ENCODE peak calls at places on chromosomes 16 and 17, in five cellular contexts. P is K562, F is GM12878, W is HepG2, S is SK-N-SH. R is an unnamed sample.

GRCh38 chr17:41918392-41919164 is at the start of gene ACLY:
- DNase-seq in P (peak), F (no peak), W (peak), S (peak), R (peak)

GRCh38 chr17:36942631-36943125 is 5.4 kb downstream of the LHX1 start:
- DNase-seq in P (no peak), F (no peak), W (no peak), S (peak), R (no peak)

GRCh38 chr17:59760164-59760563 is 52.7 kb downstream of the VMP1 start:
- DNase-seq in P (no peak), F (no peak), W (no peak), S (no peak), R (no peak)

GRCh38 chr17:64785050-64785449 is 122.9 kb upstream of the SMURF2 start:
- DNase-seq in P (no peak), F (no peak), W (no peak), S (peak), R (no peak)

GRCh38 chr16:74563828-74564263 is 43.1 kb downstream of the GLG1 start:
- DNase-seq in P (peak), F (no peak), W (no peak), S (no peak), R (peak)

GRCh38 chr17:51005768-51006167 is 114.9 kb downstream of the SPAG9 start:
- DNase-seq in P (no peak), F (no peak), W (no peak), S (no peak), R (no peak)

GRCh38 chr17:75516619-75517276 is 420 bp downstream of the TSEN54 start:
- DNase-seq in P (peak), F (no peak), W (no peak), S (no peak), R (peak)

GRCh38 chr17:50177983-50178834 is 12.4 kb downstream of the SGCA start:
- DNase-seq in P (peak), F (no peak), W (peak), S (peak), R (peak)

GRCh38 chr16:47817048-47817447 is 338.7 kb downstream of the ABCC12 start:
- DNase-seq in P (no peak), F (no peak), W (no peak), S (no peak), R (no peak)

GRCh38 chr16:87635541-87636049 is 33.3 kb downstream of the JPH3 start:
- DNase-seq in P (peak), F (no peak), W (peak), S (peak), R (peak)

GRCh38 chr16:50185005-50185505 is 31.9 kb downstream of the TENT4B start:
- DNase-seq in P (no peak), F (no peak), W (peak), S (no peak), R (no peak)

GRCh38 chr16:75488322-75488721 is 6.9 kb downstream of the CHST6 start:
- DNase-seq in P (no peak), F (no peak), W (no peak), S (no peak), R (no peak)

GRCh38 chr16:14454391-14454790 is 175.7 kb downstream of the PARN start:
- DNase-seq in P (no peak), F (no peak), W (no peak), S (no peak), R (no peak)

GRCh38 chr17:4229627-4230026 is 34.2 kb downstream of the ANKFY1 start:
- DNase-seq in P (no peak), F (no peak), W (no peak), S (no peak), R (no peak)

GRCh38 chr16:23857256-23857891 is 21.6 kb downstream of the PRKCB start:
- DNase-seq in P (no peak), F (no peak), W (no peak), S (no peak), R (no peak)

GRCh38 chr16:17474037-17474436 is 3.3 kb upstream of the XYLT1 start:
- DNase-seq in P (no peak), F (no peak), W (no peak), S (no peak), R (no peak)

DNA sequence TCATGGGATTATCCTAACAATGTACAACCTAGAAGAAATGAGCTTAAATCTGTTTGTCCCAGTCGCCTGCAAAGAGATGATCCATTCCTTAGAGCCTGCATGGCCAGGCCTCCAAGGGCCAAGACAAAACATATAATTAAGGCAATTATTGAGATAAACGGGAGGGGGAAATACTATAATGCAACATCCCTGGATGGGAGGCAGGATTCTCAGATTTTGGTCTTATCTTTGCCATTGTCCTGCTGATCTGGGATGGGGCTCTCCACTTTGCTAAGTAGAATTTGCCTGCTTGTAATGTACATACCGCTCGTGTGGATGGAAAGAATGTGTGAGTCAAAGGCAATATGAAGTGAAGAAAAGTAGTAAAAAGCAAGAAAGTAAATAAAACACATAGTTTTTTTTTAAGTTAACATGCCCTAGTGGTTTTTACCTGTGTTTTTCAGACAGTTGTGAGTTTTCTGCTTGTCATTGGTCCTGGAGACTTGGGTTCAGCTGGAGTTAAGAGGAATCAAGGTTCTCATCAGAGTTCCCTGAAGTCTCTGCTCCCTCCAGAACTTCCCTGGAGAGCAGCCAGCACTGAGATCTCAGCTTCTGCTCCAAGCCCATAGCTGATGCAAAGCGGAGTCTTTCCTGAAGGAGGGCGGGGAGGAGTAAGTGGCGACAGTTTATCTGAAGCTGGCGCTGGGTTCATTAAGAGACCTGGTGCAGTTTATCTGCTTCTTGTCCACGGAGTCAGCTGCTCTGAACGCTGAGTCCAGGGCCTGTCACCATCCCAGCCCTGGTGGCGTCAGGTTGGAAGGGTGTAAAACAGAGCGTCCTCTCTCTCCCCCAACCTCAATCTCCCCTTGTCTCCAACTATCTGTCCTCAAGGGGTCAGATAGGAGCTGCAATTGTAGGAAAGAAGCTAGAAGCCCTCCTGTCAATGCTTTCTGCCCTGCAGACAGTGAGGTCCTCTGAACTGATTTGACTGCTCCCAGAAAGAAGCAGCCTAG is 30.1 kb downstream of the HOXB1 start:
- DNase-seq in P (peak), F (no peak), W (no peak), S (no peak), R (no peak)
- TF ChIP-seq REST in P (no peak), F (no peak), W (no peak), S (no peak), R (no peak)

DNA sequence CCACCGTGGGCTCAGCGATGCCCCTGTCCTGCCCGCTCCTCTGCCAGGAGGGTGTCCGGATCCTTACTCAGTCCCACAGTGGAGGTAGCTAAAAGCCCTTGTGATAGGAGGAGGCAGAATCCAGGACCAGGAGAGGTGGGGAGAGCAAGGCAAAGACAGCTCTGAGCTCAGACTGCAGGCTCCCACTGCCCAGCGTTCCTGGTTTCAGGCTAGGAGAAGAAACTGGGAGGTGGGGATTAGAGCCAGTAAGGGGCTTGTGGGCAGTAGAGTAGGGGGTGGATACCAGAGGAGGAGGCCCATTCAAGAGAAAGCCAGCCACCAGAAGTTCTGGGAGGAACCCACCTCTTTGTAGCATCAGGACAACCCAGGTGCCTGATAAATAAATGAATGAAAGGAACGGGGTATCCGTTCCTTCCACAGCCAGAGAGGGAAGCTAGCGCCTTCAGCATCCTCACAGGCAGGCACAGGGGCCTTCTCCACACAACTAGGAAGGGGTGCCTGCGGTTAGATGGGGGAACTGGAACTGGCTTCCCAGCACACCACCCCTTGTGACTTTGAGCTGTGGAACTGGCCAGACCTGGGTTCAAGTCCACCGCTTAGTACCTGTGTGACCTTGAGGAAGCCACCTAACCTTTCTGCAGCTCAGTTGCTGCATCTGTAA is 2.3 kb downstream of the IL21R start:
- DNase-seq in P (no peak), F (no peak), W (no peak), S (no peak), R (peak)
- TF ChIP-seq GABPA in P (no peak), F (no peak), W (no peak), S (no peak), R (no peak)

DNA sequence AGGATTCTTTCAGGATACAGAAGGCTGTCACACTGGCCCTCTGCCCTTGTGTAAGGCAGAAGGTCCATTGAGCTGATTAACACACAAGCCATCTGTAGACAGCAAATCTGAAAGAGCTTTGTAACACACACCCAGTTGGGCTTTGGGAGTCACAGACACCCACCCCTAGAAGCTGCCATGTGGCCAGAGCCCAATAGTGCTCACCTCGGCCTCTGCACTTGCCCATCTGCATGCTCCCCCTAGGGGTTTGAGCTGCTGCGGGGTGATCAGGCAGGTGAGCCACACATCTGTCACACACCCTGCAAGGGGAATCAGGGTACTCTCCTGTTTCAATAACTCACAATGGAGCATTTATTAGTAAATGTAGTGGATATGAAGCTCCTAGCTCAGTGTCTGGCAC is 138.3 kb downstream of the CHD9NB start:
- DNase-seq in P (no peak), F (no peak), W (no peak), S (no peak), R (no peak)
- H3K27ac ChIP-seq in P (no peak), F (no peak), W (no peak), S (no peak), R (no peak)

DNA sequence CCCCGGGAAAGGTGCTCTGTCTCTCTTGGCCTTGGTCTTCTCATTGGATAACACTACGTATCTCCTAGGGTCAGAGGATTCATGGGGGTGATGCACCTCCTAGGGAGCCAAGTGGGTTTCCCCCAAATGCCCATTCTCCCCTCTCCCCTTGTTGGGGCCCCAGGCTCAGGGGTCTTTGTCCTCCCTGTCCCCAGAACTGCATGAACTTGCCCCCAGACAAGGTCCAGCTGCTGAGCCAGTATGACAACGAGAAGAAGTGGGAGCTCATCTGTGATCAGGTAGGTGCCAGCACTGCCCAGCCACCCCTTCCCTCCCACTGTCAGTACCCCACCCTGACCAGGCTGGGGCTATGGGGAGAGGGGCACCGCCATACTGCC is 8.7 kb downstream of the FMNL1 start:
- DNase-seq in P (no peak), F (no peak), W (no peak), S (no peak), R (no peak)
- TF ChIP-seq REST in P (no peak), F (no peak), W (no peak), S (no peak), R (no peak)

DNA sequence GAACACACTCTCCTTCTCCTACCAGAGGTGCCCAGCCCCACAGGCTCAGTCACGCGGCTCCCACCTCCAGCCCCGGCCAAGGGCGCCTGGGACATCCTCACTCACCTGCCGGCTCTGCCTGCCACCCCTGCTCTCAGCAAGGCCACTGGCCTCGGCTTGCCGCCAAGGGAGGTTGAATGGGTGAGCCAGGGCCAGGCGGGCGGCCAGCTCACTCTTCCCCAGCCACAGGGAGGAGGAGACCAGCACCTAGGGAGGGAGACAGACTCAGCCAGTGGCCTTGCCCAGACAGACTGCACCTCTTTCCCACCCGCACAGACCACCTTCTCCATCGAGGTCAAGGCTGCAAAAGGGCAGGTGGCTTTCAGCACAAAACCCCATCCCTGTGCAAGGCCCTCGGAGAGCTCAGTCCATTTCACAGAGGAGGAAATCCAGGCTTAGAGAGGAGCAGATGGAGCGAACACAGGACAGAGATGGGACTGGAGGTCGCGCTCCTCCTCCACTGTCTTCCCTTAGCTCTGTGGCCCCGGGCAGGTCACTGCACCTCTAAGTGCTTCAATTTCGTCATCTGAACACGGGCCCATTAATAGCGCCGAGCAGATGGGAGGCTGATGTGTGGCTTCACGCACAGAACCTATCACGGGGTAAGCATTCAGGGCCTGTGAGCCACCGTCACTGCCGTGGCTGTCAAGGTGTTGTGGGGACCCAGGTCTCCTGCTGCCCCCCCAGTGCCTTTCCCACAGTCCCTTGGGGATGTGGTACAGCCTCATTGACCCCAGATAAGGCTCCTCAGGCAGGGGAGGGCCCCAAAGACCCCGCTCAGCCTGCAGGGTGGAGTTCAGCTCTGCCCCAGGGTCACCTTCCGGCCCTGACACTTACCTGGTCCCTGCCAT is 56.1 kb downstream of the RMI2 start:
- DNase-seq in P (no peak), F (no peak), W (no peak), S (peak), R (no peak)
- TF ChIP-seq GABPA in P (no peak), F (no peak), W (no peak), S (no peak), R (no peak)

DNA sequence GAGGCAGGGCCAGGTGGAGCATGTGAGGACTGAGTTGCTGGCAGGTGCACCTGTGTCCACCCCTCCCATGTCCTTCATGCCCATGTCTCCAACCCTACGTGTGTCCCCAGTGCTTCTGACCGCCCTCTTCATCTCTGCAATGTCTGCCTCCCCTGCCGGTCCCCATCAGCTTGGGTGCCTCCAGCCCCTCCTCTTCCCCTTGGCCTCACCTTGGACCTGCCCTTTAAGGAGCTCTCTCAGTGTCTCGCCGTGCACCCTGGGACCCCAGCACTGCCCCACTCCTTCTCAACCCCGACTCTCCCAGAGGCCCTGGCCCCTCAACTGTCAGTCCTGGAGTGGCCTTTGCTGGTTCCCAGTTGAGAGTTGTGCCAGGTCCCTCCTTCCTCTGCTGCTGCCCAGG is 15.0 kb downstream of the RIPOR1 start:
- DNase-seq in P (no peak), F (no peak), W (no peak), S (no peak), R (no peak)
- H3K27ac ChIP-seq in P (no peak), F (no peak), W (no peak), S (no peak), R (no peak)

GRCh38 chr17:57971572-57971971 is 16.4 kb upstream of the CUEDC1 start:
- DNase-seq in P (no peak), F (no peak), W (no peak), S (peak), R (no peak)
- TF ChIP-seq REST in P (no peak), F (no peak), W (no peak), S (no peak), R (no peak)

GRCh38 chr17:40909755-40910154 is 24.7 kb upstream of the KRT20 start:
- DNase-seq in P (no peak), F (no peak), W (peak), S (no peak), R (no peak)

GRCh38 chr17:40906613-40907012 is 21.6 kb upstream of the KRT20 start:
- DNase-seq in P (no peak), F (no peak), W (no peak), S (no peak), R (no peak)

GRCh38 chr17:40909351-40909750 is 24.3 kb upstream of the KRT20 start:
- DNase-seq in P (peak), F (no peak), W (peak), S (peak), R (peak)

GRCh38 chr17:40912506-40913220 is 24.8 kb downstream of the KRT23 start:
- DNase-seq in P (no peak), F (no peak), W (no peak), S (no peak), R (no peak)

DNA sequence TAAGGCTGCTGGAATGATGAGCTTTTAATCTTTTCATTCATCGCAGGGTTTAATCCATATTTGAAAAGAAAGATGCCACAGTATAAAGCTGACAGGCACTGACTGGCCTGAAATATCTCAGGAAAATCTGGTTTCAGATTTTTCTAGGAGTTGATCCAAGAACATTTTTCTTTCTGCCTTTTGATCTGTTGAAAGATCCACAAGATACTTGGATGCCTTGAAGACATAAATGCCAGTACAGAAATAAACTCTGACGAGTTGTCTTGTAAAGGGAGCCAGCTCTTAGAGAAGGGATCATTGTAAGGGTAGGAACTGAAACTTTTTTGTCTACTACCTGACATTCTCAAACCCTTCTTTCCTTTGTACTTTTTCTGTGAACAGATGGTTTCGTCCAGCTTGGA is 25.4 kb upstream of the KRT20 start:
- DNase-seq in P (no peak), F (no peak), W (no peak), S (no peak), R (no peak)
- TF ChIP-seq GABPA in P (no peak), F (no peak), W (no peak), S (no peak), R (no peak)

GRCh38 chr17:30234296-30234695 is 1.2 kb downstream of the SLC6A4 start:
- DNase-seq in P (no peak), F (no peak), W (no peak), S (no peak), R (no peak)

GRCh38 chr17:30235386-30236296 is at the start of gene SLC6A4:
- DNase-seq in P (no peak), F (no peak), W (no peak), S (peak), R (no peak)

GRCh38 chr17:30236807-30237206 is 1.3 kb upstream of the SLC6A4 start:
- DNase-seq in P (no peak), F (no peak), W (peak), S (peak), R (peak)

GRCh38 chr17:30236297-30236624 is 764 bp upstream of the SLC6A4 start:
- DNase-seq in P (no peak), F (no peak), W (no peak), S (no peak), R (no peak)

GRCh38 chr17:30234954-30235353 is 543 bp downstream of the SLC6A4 start:
- DNase-seq in P (no peak), F (peak), W (no peak), S (no peak), R (no peak)
- H3K27ac ChIP-seq in P (no peak), F (no peak), W (no peak), S (no peak), R (no peak)

GRCh38 chr17:16037636-16038035 is 38.0 kb downstream of the TTC19 start:
- DNase-seq in P (no peak), F (no peak), W (no peak), S (no peak), R (no peak)
- TF ChIP-seq REST in P (no peak), F (no peak), W (no peak), S (no peak), R (no peak)